ENCODE peak calls at places on chromosomes 16 and 17, in six cellular contexts. One of them, this sample, is unnamed. For H3K36me3, the result is how much of the 10 kb centered on the place peaks cover.

GRCh38 chr16:66746682-66747081 is 4.7 kb downstream of the DYNC1LI2 start:
- DNase-seq in cardiac muscle cell: no peak
- DNase-seq in pancreas: no peak
- DNase-seq in BE2C: no peak
- DNase-seq in tibial artery: no peak
- DNase-seq in stomach: no peak
- DNase-seq in this sample: peak

GRCh38 chr16:5918553-5919127 is 821.0 kb upstream of the EEF2KMT start:
- DNase-seq in cardiac muscle cell: no peak
- DNase-seq in pancreas: no peak
- DNase-seq in BE2C: no peak
- DNase-seq in tibial artery: no peak
- DNase-seq in stomach: no peak
- DNase-seq in this sample: no peak

GRCh38 chr17:33595783-33596182 is 302.7 kb upstream of the ASIC2 start:
- DNase-seq in cardiac muscle cell: no peak
- DNase-seq in pancreas: no peak
- DNase-seq in BE2C: no peak
- DNase-seq in tibial artery: no peak
- DNase-seq in stomach: no peak
- DNase-seq in this sample: no peak

GRCh38 chr17:1289695-1290094 is 10.2 kb downstream of the TRARG1 start:
- DNase-seq in cardiac muscle cell: no peak
- DNase-seq in pancreas: no peak
- DNase-seq in BE2C: no peak
- DNase-seq in tibial artery: no peak
- DNase-seq in stomach: no peak
- DNase-seq in this sample: no peak

GRCh38 chr16:87060026-87060986 is 256.9 kb downstream of the C16orf95 start:
- DNase-seq in cardiac muscle cell: peak
- DNase-seq in pancreas: no peak
- DNase-seq in BE2C: no peak
- DNase-seq in tibial artery: peak
- DNase-seq in stomach: no peak
- DNase-seq in this sample: no peak

GRCh38 chr16:79589495-79590134 is 10.9 kb downstream of the MAF start:
- DNase-seq in cardiac muscle cell: no peak
- DNase-seq in pancreas: no peak
- DNase-seq in BE2C: no peak
- DNase-seq in tibial artery: no peak
- DNase-seq in stomach: no peak
- DNase-seq in this sample: no peak

GRCh38 chr17:78460176-78460675 is 81.8 kb downstream of the PGS1 start:
- DNase-seq in cardiac muscle cell: no peak
- DNase-seq in pancreas: no peak
- DNase-seq in BE2C: no peak
- DNase-seq in tibial artery: no peak
- DNase-seq in stomach: no peak
- DNase-seq in this sample: no peak

GRCh38 chr17:38958756-38959155 is 8.4 kb downstream of the FBXO47 start:
- DNase-seq in cardiac muscle cell: no peak
- DNase-seq in pancreas: no peak
- DNase-seq in BE2C: no peak
- DNase-seq in tibial artery: no peak
- DNase-seq in stomach: no peak
- DNase-seq in this sample: no peak

GRCh38 chr16:30786115-30786935 is 680 bp downstream of the ZNF629 start:
- DNase-seq in cardiac muscle cell: peak
- DNase-seq in pancreas: no peak
- DNase-seq in BE2C: peak
- DNase-seq in tibial artery: no peak
- DNase-seq in stomach: peak
- DNase-seq in this sample: peak

GRCh38 chr16:4452674-4453073 is 21.8 kb downstream of the NMRAL1 start:
- DNase-seq in cardiac muscle cell: no peak
- DNase-seq in pancreas: no peak
- DNase-seq in BE2C: no peak
- DNase-seq in tibial artery: no peak
- DNase-seq in stomach: no peak
- DNase-seq in this sample: no peak

GRCh38 chr17:76537578-76538280 is at the start of gene CYGB:
- DNase-seq in cardiac muscle cell: peak
- DNase-seq in pancreas: no peak
- DNase-seq in BE2C: peak
- DNase-seq in tibial artery: no peak
- DNase-seq in stomach: no peak
- DNase-seq in this sample: peak

GRCh38 chr16:4115209-4115940 is 867 bp downstream of the ADCY9 start:
- DNase-seq in cardiac muscle cell: peak
- DNase-seq in pancreas: peak
- DNase-seq in BE2C: peak
- DNase-seq in tibial artery: peak
- DNase-seq in stomach: peak
- DNase-seq in this sample: peak

GRCh38 chr16:82983390-82983789 is 356.6 kb downstream of the CDH13 start:
- DNase-seq in cardiac muscle cell: no peak
- DNase-seq in pancreas: no peak
- DNase-seq in BE2C: no peak
- DNase-seq in tibial artery: no peak
- DNase-seq in stomach: no peak
- DNase-seq in this sample: no peak

GRCh38 chr16:86639354-86639753 is 61.0 kb downstream of the FOXL1 start:
- DNase-seq in cardiac muscle cell: no peak
- DNase-seq in pancreas: no peak
- DNase-seq in BE2C: no peak
- DNase-seq in tibial artery: no peak
- DNase-seq in stomach: no peak
- DNase-seq in this sample: no peak

GRCh38 chr16:83952940-83953795 is at the start of gene OSGIN1:
- DNase-seq in cardiac muscle cell: peak
- DNase-seq in pancreas: peak
- DNase-seq in BE2C: peak
- DNase-seq in tibial artery: peak
- DNase-seq in stomach: peak
- DNase-seq in this sample: peak

GRCh38 chr17:38459556-38459955 is 31.3 kb downstream of the ARHGAP23 start:
- DNase-seq in cardiac muscle cell: no peak
- DNase-seq in pancreas: no peak
- DNase-seq in BE2C: no peak
- DNase-seq in tibial artery: no peak
- DNase-seq in stomach: peak
- DNase-seq in this sample: no peak

DNA sequence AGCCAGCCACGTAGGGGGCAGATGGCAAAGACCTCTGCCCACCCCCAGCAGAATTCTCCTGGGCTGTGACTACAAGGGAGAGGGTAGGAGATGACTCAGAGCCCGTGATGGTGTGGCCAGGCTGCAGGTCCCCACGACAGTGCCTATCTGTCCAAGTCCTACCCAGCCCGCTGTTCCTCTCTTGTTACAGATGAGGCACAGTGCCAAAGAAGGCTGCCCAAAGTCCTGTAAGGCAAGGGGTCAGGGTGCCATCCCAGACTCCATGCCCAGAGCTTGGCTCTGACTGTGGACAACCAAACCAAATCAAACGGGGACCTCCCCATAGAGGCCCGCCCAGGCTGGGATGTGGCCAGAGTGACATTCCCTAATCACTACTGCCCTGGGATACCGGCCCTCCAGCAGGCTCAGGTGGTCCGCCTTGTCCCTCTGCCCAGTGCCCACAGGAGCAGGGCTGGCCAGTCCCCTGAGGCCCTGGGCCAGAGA is 12.6 kb upstream of the BCAR1 start:
- DNase-seq in cardiac muscle cell: no peak
- DNase-seq in pancreas: peak
- DNase-seq in BE2C: no peak
- DNase-seq in tibial artery: peak
- DNase-seq in stomach: no peak
- DNase-seq in this sample: peak
- TF ChIP-seq CTCF in cardiac muscle cell: no peak
- TF ChIP-seq CTCF in pancreas: no peak
- TF ChIP-seq CTCF in BE2C: no peak
- TF ChIP-seq CTCF in tibial artery: no peak
- TF ChIP-seq CTCF in stomach: no peak
- TF ChIP-seq CTCF in this sample: no peak

GRCh38 chr17:81191116-81191515 is 25.1 kb upstream of the AATK start:
- DNase-seq in cardiac muscle cell: no peak
- DNase-seq in pancreas: no peak
- DNase-seq in BE2C: no peak
- DNase-seq in tibial artery: no peak
- DNase-seq in stomach: no peak
- DNase-seq in this sample: no peak

GRCh38 chr17:81191646-81192045 is 25.6 kb upstream of the AATK start:
- DNase-seq in cardiac muscle cell: no peak
- DNase-seq in pancreas: no peak
- DNase-seq in BE2C: peak
- DNase-seq in tibial artery: no peak
- DNase-seq in stomach: no peak
- DNase-seq in this sample: no peak

GRCh38 chr17:81189016-81189415 is 23.0 kb upstream of the AATK start:
- DNase-seq in cardiac muscle cell: no peak
- DNase-seq in pancreas: no peak
- DNase-seq in BE2C: no peak
- DNase-seq in tibial artery: no peak
- DNase-seq in stomach: no peak
- DNase-seq in this sample: no peak

GRCh38 chr17:81189670-81190530 is 23.9 kb upstream of the AATK start:
- DNase-seq in cardiac muscle cell: peak
- DNase-seq in pancreas: no peak
- DNase-seq in BE2C: no peak
- DNase-seq in tibial artery: no peak
- DNase-seq in stomach: no peak
- DNase-seq in this sample: no peak

DNA sequence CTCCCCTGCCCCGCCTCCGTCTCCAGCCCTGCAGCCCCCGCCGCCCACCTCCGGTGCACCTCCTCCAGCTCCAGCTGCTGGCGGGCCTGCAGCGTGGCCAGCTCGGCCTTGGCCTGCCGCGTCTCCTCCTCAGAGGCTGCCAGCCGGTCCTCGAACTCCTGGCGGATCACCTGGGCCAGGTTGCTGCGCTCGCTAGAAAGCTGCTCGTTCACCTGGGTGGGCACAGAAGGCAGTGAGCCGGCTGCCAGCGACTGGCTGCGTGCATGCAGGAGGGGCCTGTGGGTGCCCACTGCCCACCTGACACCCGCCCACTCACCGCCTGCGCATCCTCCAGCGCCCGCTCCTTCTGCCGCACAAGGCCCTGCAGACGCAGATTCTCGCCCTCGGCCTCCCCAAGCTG is 24.6 kb upstream of the AATK start:
- DNase-seq in cardiac muscle cell: no peak
- DNase-seq in pancreas: no peak
- DNase-seq in BE2C: peak
- DNase-seq in tibial artery: no peak
- DNase-seq in stomach: no peak
- DNase-seq in this sample: no peak
- H3K36me3 ChIP-seq in cardiac muscle cell: under half
- H3K36me3 ChIP-seq in pancreas: under half
- H3K36me3 ChIP-seq in BE2C: under half
- H3K36me3 ChIP-seq in tibial artery: under half
- H3K36me3 ChIP-seq in stomach: under half
- H3K36me3 ChIP-seq in this sample: under half

DNA sequence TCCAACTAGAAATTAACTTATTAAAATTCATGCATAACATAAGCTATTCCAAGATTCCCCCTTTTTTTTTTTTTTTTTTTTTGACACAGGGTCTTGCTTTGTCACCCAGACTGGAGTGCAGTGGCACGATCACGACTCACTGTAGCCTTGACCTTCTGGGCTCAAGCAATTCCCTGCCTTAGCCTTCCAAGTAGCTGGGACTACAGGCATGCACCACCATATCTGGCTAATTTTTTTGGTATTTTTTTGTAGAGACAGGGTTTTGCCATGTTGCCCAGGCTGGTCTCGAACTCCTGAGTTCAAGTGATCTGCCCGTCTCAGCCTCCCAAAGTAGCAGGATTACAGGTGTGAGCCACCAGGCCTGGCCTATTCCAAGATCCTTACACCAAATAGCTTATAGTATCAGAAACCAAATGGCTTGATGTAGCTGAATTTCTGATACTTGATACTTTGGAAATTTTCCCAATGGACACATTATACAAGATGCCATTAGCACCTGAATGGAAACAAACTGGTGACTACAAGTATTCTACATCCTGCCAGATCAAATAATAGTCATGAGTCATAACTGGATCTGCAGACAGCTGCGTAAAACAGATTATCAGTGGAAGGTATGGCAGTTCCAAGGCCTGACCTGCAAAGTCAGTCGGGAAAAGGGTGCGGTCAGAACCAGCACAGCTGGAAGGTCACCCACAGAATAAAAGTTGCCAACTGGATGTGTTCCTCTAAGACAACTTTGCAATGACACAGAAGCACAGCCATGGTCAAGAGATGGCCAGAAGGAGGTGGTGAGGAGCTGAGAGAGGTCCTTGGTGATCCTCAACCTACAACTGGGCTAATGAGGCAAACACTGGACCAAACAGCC is 14.5 kb downstream of the TUBG1 start:
- DNase-seq in cardiac muscle cell: no peak
- DNase-seq in pancreas: peak
- DNase-seq in BE2C: no peak
- DNase-seq in tibial artery: no peak
- DNase-seq in stomach: peak
- DNase-seq in this sample: no peak
- TF ChIP-seq CTCF in cardiac muscle cell: no peak
- TF ChIP-seq CTCF in pancreas: no peak
- TF ChIP-seq CTCF in BE2C: peak
- TF ChIP-seq CTCF in tibial artery: no peak
- TF ChIP-seq CTCF in stomach: no peak
- TF ChIP-seq CTCF in this sample: no peak

GRCh38 chr17:50620237-50620636 is 14.4 kb upstream of the ABCC3 start:
- DNase-seq in cardiac muscle cell: no peak
- DNase-seq in pancreas: no peak
- DNase-seq in BE2C: no peak
- DNase-seq in tibial artery: no peak
- DNase-seq in stomach: no peak
- DNase-seq in this sample: peak

GRCh38 chr17:50618300-50618699 is 16.4 kb upstream of the ABCC3 start:
- DNase-seq in cardiac muscle cell: no peak
- DNase-seq in pancreas: no peak
- DNase-seq in BE2C: no peak
- DNase-seq in tibial artery: no peak
- DNase-seq in stomach: no peak
- DNase-seq in this sample: no peak

GRCh38 chr17:50620848-50621247 is 13.8 kb upstream of the ABCC3 start:
- DNase-seq in cardiac muscle cell: no peak
- DNase-seq in pancreas: no peak
- DNase-seq in BE2C: no peak
- DNase-seq in tibial artery: no peak
- DNase-seq in stomach: no peak
- DNase-seq in this sample: peak

GRCh38 chr17:50618941-50619340 is 15.7 kb upstream of the ABCC3 start:
- DNase-seq in cardiac muscle cell: no peak
- DNase-seq in pancreas: no peak
- DNase-seq in BE2C: no peak
- DNase-seq in tibial artery: no peak
- DNase-seq in stomach: no peak
- DNase-seq in this sample: no peak

DNA sequence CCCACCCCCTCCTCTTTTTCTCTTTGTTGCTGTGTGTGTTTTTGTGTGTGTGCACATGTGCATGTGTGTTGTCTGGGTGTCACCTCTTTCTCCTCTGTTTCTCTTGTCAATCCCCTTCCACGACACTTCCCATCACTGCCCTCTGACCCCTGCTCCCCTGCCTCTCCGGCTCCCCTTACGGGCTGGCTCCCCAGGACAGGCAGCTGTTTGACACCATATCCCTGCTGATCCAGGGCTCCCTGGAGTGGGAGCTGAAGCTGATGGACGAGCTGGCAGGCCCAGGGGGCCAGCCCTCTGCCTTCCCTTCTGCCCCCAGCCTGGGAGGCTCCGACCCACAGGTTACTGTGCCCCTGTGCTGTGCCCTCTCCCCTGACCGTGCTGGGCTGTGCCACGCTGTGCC is 15.2 kb upstream of the ABCC3 start:
- DNase-seq in cardiac muscle cell: no peak
- DNase-seq in pancreas: no peak
- DNase-seq in BE2C: no peak
- DNase-seq in tibial artery: no peak
- DNase-seq in stomach: no peak
- DNase-seq in this sample: no peak
- H3K36me3 ChIP-seq in cardiac muscle cell: under half
- H3K36me3 ChIP-seq in pancreas: under half
- H3K36me3 ChIP-seq in BE2C: under half
- H3K36me3 ChIP-seq in tibial artery: under half
- H3K36me3 ChIP-seq in stomach: under half
- H3K36me3 ChIP-seq in this sample: under half

This sample was measured in left lung.